ENCODE peak calls at places on chromosomes 1 and 21, in four cellular contexts. J is NCI-H524, Q is NCI-H345, S is Right ventricle myocardium superior. W is an unnamed sample.
A peak's percentile ranks its signal among the peaks of the same experiment; 100 is the strongest.

GRCh38 chr1:228073870-228074545 is 8.5 kb upstream of the ARF1 start:
- DNase-seq in S (peak; percentile 42), J (peak; percentile 55), Q (no peak), W (peak; percentile 74)

GRCh38 chr1:94894630-94895029 is 32.3 kb downstream of the CNN3 start:
- DNase-seq in Q (no peak), J (no peak), S (no peak), W (no peak)

GRCh38 chr1:1259948-1260614 is 13.6 kb upstream of the C1QTNF12 start:
- DNase-seq in J (no peak), S (peak; percentile 70), Q (peak; percentile 37), W (peak; percentile 75)

GRCh38 chr1:54342306-54342705 is 63.9 kb downstream of the SSBP3 start:
- DNase-seq in Q (peak; percentile 46), S (no peak), J (peak; percentile 75), W (no peak)

GRCh38 chr1:180503274-180503862 is 991 bp upstream of the ACBD6 start:
- DNase-seq in J (no peak), Q (no peak), S (no peak), W (no peak)

GRCh38 chr21:39489380-39489924 is 37.7 kb downstream of the SH3BGR start:
- DNase-seq in S (no peak), J (no peak), Q (no peak), W (no peak)

GRCh38 chr1:112904831-112905227 is 51.2 kb downstream of the SLC16A1 start:
- DNase-seq in J (no peak), Q (no peak), S (no peak), W (no peak)

GRCh38 chr1:162075862-162076261 is 6.4 kb downstream of the NOS1AP start:
- DNase-seq in S (no peak), J (no peak), Q (no peak), W (no peak)

GRCh38 chr1:210496063-210496462 is 167.4 kb downstream of the HHAT start:
- DNase-seq in S (peak; percentile 56), Q (no peak), J (no peak), W (no peak)

GRCh38 chr1:244836598-244836997 is 1.1 kb downstream of the COX20 start:
- DNase-seq in S (no peak), Q (no peak), J (no peak), W (no peak)

GRCh38 chr1:7831458-7831857 is 21.4 kb downstream of the UTS2 start:
- DNase-seq in S (no peak), J (no peak), Q (no peak), W (no peak)

GRCh38 chr1:84430519-84430918 is 32.2 kb downstream of the DNASE2B start:
- DNase-seq in S (no peak), J (no peak), Q (no peak), W (no peak)

GRCh38 chr1:14842891-14843290 is 244.4 kb downstream of the KAZN start:
- DNase-seq in S (no peak), Q (no peak), J (no peak), W (no peak)

GRCh38 chr1:38615680-38616079 is 243.9 kb downstream of the RRAGC start:
- DNase-seq in S (no peak), Q (no peak), J (no peak), W (no peak)

GRCh38 chr1:198435044-198435443 is 105.4 kb downstream of the ATP6V1G3 start:
- DNase-seq in J (no peak), Q (no peak), S (no peak), W (no peak)

GRCh38 chr1:236128646-236129178 is 13.6 kb upstream of the GPR137B start:
- DNase-seq in J (no peak), S (no peak), Q (no peak), W (no peak)

W was measured in spleen.